ENCODE peak calls at places on chromosomes 6 and 20, in six cellular contexts. P, U, K, A, O and M are unnamed samples.

GRCh38 chr6:81753709-81754678 is 1.5 kb upstream of the TENT5A start:
- DNase-seq in P (peak), U (peak), K (peak), A (peak), O (peak), M (peak)

GRCh38 chr6:157396026-157396425 is 15.0 kb downstream of the ZDHHC14 start:
- DNase-seq in P (no peak), U (no peak), K (no peak), A (no peak), O (no peak), M (no peak)

GRCh38 chr6:35473075-35473848 is 5.1 kb downstream of the RPL10A start:
- DNase-seq in P (no peak), U (no peak), K (no peak), A (peak), O (peak), M (no peak)

GRCh38 chr6:140784573-140784972 is 1348.2 kb upstream of the GJE1 start:
- DNase-seq in P (no peak), U (no peak), K (no peak), A (no peak), O (no peak), M (no peak)

GRCh38 chr6:52834481-52834880 is 6.1 kb downstream of the GSTA5 start:
- DNase-seq in P (no peak), U (no peak), K (no peak), A (no peak), O (no peak), M (no peak)

GRCh38 chr6:42193491-42193894 is 1.3 kb downstream of the GUCA1B start:
- DNase-seq in P (no peak), U (no peak), K (no peak), A (peak), O (no peak), M (no peak)

GRCh38 chr6:118659513-118660217 is 8.3 kb upstream of the CEP85L start:
- DNase-seq in P (no peak), U (no peak), K (no peak), A (peak), O (no peak), M (no peak)

GRCh38 chr6:20230720-20231119 is 18.5 kb upstream of the MBOAT1 start:
- DNase-seq in P (no peak), U (no peak), K (no peak), A (no peak), O (no peak), M (no peak)

GRCh38 chr6:83636800-83637199 is 72.1 kb downstream of the SNAP91 start:
- DNase-seq in P (no peak), U (no peak), K (no peak), A (no peak), O (no peak), M (no peak)

GRCh38 chr20:45404438-45404837 is 3.7 kb upstream of the DBNDD2 start:
- DNase-seq in P (no peak), U (no peak), K (no peak), A (no peak), O (no peak), M (no peak)

GRCh38 chr20:62508641-62509051 is 32.9 kb upstream of the GATA5 start:
- DNase-seq in P (no peak), U (no peak), K (no peak), A (no peak), O (no peak), M (no peak)

GRCh38 chr6:168305863-168306262 is 13.7 kb downstream of the DACT2 start:
- DNase-seq in P (no peak), U (no peak), K (no peak), A (no peak), O (no peak), M (no peak)

GRCh38 chr20:7207186-7207585 is 439.7 kb downstream of the BMP2 start:
- DNase-seq in P (no peak), U (no peak), K (no peak), A (no peak), O (no peak), M (no peak)

GRCh38 chr6:304833-305370 is 12.6 kb downstream of the DUSP22 start:
- DNase-seq in P (no peak), U (no peak), K (no peak), A (no peak), O (no peak), M (no peak)

GRCh38 chr20:60481051-60481741 is 523.0 kb downstream of the CDH26 start:
- DNase-seq in P (no peak), U (no peak), K (no peak), A (no peak), O (no peak), M (no peak)

GRCh38 chr6:166488081-166488685 is 98.3 kb downstream of the RAMACL start:
- DNase-seq in P (peak), U (no peak), K (no peak), A (peak), O (no peak), M (no peak)

GRCh38 chr6:46932526-46932925 is 10.8 kb upstream of the ADGRF5 start:
- DNase-seq in P (no peak), U (no peak), K (no peak), A (no peak), O (no peak), M (no peak)

GRCh38 chr20:64257107-64257757 is 1.7 kb downstream of the PCMTD2 start:
- DNase-seq in P (no peak), U (no peak), K (no peak), A (no peak), O (no peak), M (no peak)

GRCh38 chr20:59217794-59218193 is 54.2 kb downstream of the ZNF831 start:
- DNase-seq in P (no peak), U (no peak), K (no peak), A (no peak), O (no peak), M (no peak)

GRCh38 chr6:43120938-43121913 is 45.1 kb downstream of the PTK7 start:
- DNase-seq in P (no peak), U (no peak), K (peak), A (peak), O (no peak), M (no peak)

GRCh38 chr20:61896058-61896961 is 169.4 kb downstream of the TAF4 start:
- DNase-seq in P (no peak), U (peak), K (peak), A (peak), O (peak), M (peak)

GRCh38 chr6:39669943-39670342 is 55.3 kb downstream of the KIF6 start:
- DNase-seq in P (no peak), U (no peak), K (no peak), A (no peak), O (no peak), M (no peak)

GRCh38 chr20:53943522-53944291 is 126.7 kb downstream of the BCAS1 start:
- DNase-seq in P (no peak), U (no peak), K (no peak), A (no peak), O (peak), M (no peak)

GRCh38 chr6:145502417-145502816 is 232.9 kb downstream of the EPM2A start:
- DNase-seq in P (no peak), U (no peak), K (no peak), A (no peak), O (no peak), M (no peak)

GRCh38 chr6:139655783-139656705 is 281.6 kb upstream of the CITED2 start:
- DNase-seq in P (no peak), U (peak), K (peak), A (no peak), O (peak), M (no peak)

GRCh38 chr6:139742671-139743070 is 368.2 kb upstream of the CITED2 start:
- DNase-seq in P (no peak), U (no peak), K (no peak), A (no peak), O (no peak), M (no peak)

GRCh38 chr6:44265003-44265842 is at the start of gene NFKBIE:
- DNase-seq in P (peak), U (peak), K (peak), A (peak), O (peak), M (peak)

GRCh38 chr20:8764289-8764962 is 304.5 kb upstream of the PLCB4 start:
- DNase-seq in P (no peak), U (no peak), K (no peak), A (no peak), O (no peak), M (no peak)

GRCh38 chr6:15444881-15445280 is 199.0 kb downstream of the JARID2 start:
- DNase-seq in P (no peak), U (no peak), K (peak), A (peak), O (peak), M (no peak)

GRCh38 chr20:21569586-21569985 is 55.7 kb upstream of the NKX2-2 start:
- DNase-seq in P (no peak), U (no peak), K (no peak), A (no peak), O (no peak), M (no peak)

GRCh38 chr20:44028868-44029847 is 114.5 kb downstream of the TOX2 start:
- DNase-seq in P (no peak), U (no peak), K (no peak), A (no peak), O (no peak), M (no peak)

GRCh38 chr6:30626484-30627366 is at the start of gene ATAT1:
- DNase-seq in P (peak), U (peak), K (peak), A (peak), O (peak), M (peak)

GRCh38 chr6:163998496-163998895 is 584.0 kb downstream of the QKI start:
- DNase-seq in P (no peak), U (no peak), K (no peak), A (no peak), O (no peak), M (no peak)

GRCh38 chr20:44209691-44210421 is 715 bp downstream of the OSER1 start:
- DNase-seq in P (no peak), U (peak), K (no peak), A (no peak), O (no peak), M (peak)

GRCh38 chr6:32973144-32973854 is 4.9 kb downstream of the BRD2 start:
- DNase-seq in P (no peak), U (peak), K (no peak), A (peak), O (peak), M (no peak)

DNA sequence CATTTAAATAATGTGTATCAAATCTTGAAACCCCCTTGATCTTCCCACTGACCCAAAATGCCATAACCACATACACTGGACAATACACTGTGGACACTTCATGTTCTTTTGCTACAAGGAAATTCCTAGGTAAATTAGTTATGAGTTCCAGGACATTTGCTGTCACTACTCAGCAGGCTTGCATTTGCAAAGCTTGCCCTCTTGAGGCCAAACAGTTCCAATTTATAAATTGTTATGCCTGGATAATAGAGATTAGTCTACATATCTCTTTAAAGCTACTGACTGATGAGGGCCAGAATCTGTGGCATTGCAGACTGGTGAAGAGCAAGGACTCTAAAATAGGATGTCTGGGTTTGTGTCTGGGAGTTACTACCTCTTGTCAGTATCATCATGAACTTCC is 17.4 kb upstream of the RAB32 start:
- DNase-seq in P (no peak), U (no peak), K (no peak), A (no peak), O (no peak), M (no peak)
- TF ChIP-seq CTCF in P (no peak), U (no peak), K (no peak), A (peak), O (no peak), M (peak)

DNA sequence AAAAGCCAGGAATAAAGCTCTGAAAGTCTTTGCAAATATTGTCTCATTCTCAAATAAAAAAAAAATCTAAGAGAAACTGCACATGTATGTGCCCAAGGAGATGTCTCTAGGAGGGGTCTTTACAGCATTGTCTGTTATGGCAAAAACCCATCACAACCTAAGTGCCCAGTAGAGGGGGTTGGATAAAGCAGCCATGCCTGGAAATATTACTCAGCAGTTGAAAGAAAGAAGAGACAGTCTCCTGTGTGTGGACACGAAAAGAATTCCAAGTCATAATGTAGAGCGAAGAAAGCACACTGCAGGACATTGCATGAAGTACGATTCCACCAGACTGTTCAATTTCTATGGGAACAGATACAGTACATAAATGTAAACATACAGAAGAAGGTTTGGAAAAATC is 7.3 kb upstream of the TGM2 start:
- DNase-seq in P (no peak), U (no peak), K (no peak), A (no peak), O (peak), M (no peak)
- TF ChIP-seq CTCF in P (no peak), U (no peak), K (no peak), A (no peak), O (peak), M (no peak)

GRCh38 chr6:45920819-45921511 is 94.7 kb downstream of the CLIC5 start:
- DNase-seq in P (no peak), U (no peak), K (no peak), A (no peak), O (no peak), M (no peak)
- TF ChIP-seq CTCF in P (no peak), U (no peak), K (no peak), A (no peak), O (no peak), M (no peak)

DNA sequence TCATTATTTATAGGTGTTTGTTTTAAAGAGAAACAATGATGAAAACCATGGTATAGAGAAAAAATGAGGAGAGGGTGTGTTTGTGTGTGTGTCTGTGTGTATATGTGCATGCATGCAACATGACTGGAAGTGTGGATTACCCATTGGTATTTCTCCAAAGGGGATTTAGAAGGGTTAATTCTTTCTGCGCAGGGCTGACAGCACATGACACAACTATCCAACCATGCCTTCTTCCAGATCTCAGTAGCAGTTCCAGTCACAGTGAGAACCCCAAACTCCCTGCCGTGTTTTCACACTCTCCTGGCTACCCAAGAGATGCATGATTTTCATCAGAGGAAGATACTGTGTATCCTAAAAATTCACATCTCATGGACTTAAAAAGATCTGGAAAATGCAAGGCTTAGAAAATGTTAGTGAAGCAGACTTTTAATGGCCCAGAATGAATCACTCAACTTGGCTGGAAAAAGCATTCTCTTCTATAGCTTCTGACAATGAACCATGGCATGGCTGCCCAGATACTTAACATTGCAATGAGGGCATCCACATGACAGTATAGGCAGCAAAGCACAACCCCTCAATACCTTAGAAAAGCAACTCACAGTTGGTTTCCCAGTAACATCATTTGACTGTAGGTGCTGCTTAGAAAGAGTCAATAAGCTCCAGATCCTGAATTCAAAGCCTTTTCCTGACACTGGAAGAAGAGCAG is 155.6 kb downstream of the EYA4 start:
- DNase-seq in P (no peak), U (no peak), K (no peak), A (no peak), O (no peak), M (no peak)
- TF ChIP-seq CTCF in P (no peak), U (no peak), K (no peak), A (no peak), O (no peak), M (no peak)

GRCh38 chr6:106448000-106448426 is 87.5 kb downstream of the CRYBG1 start:
- DNase-seq in P (peak), U (no peak), K (no peak), A (no peak), O (no peak), M (no peak)
- TF ChIP-seq CTCF in P (no peak), U (no peak), K (no peak), A (no peak), O (no peak), M (no peak)

DNA sequence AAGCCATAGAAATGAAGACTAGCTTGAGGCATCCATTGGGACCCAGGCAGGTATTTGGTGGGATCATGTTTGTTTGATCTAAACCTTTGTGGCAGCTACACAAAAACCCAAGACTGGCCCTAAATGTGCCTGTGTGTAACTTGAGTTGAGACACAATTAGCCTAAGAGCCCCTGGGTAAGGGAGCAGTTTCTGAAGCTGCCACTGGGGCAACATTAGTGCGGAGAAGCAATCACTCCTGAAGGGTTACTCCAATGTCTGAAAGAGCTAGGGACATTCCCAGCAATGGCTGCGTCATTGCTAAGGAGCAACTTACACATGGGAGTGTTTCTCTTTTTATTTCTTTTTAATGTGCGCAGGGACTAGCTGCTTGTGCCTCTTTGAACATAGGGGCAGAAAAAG is 67.9 kb upstream of the EEF1E1 start:
- DNase-seq in P (no peak), U (no peak), K (no peak), A (no peak), O (no peak), M (no peak)
- TF ChIP-seq CTCF in P (no peak), U (no peak), K (no peak), A (peak), O (no peak), M (peak)